ENCODE peak calls at places on chromosomes 2 and 18, in six cellular contexts. T is GM23338, D is IMR-90, U is sigmoid colon, C is cardiac muscle cell, V is fibroblast of lung. Q is an unnamed sample. For H3K4me1, the result is how much of the 10 kb centered on the place peaks cover.

GRCh38 chr2:205712983-205713531 is 30.8 kb downstream of the NRP2 start:
- DNase-seq in T (no peak), D (peak), U (no peak), C (no peak), V (no peak), Q (no peak)

GRCh38 chr2:53708988-53709387 is 58.6 kb upstream of the CHAC2 start:
- DNase-seq in T (peak), D (no peak), U (no peak), C (no peak), V (no peak), Q (no peak)

GRCh38 chr18:11502368-11502767 is 107.0 kb upstream of the SLC35G4 start:
- DNase-seq in T (no peak), D (peak), U (no peak), C (no peak), V (peak), Q (no peak)

GRCh38 chr18:61006687-61007224 is 326.5 kb upstream of the CDH20 start:
- DNase-seq in T (peak), D (no peak), U (no peak), C (no peak), V (no peak), Q (no peak)

GRCh38 chr2:33791625-33792024 is 192.5 kb upstream of the FAM98A start:
- DNase-seq in T (no peak), D (peak), U (no peak), C (no peak), V (peak), Q (no peak)

GRCh38 chr2:140947236-140947635 is 1183.6 kb downstream of the LRP1B start:
- DNase-seq in T (no peak), D (no peak), U (no peak), C (no peak), V (no peak), Q (no peak)

GRCh38 chr2:187815113-187815512 is 260.9 kb upstream of the TFPI start:
- DNase-seq in T (no peak), D (no peak), U (no peak), C (no peak), V (no peak), Q (no peak)

GRCh38 chr2:148300534-148300933 is 279.6 kb downstream of the MBD5 start:
- DNase-seq in T (no peak), D (peak), U (no peak), C (peak), V (peak), Q (no peak)

GRCh38 chr2:109046925-109047508 is 58.0 kb upstream of the EDAR start:
- DNase-seq in T (no peak), D (no peak), U (no peak), C (no peak), V (no peak), Q (no peak)

GRCh38 chr2:62329797-62330196 is 133.9 kb downstream of the B3GNT2 start:
- DNase-seq in T (no peak), D (no peak), U (no peak), C (no peak), V (no peak), Q (no peak)

GRCh38 chr2:215028231-215028630 is 110.2 kb downstream of the ABCA12 start:
- DNase-seq in T (no peak), D (peak), U (no peak), C (peak), V (peak), Q (no peak)

GRCh38 chr2:241288489-241288888 is 27.0 kb downstream of the HDLBP start:
- DNase-seq in T (no peak), D (peak), U (no peak), C (no peak), V (no peak), Q (no peak)

GRCh38 chr2:230828272-230828961 is 36.3 kb upstream of the ITM2C start:
- DNase-seq in T (peak), D (no peak), U (no peak), C (peak), V (no peak), Q (no peak)

GRCh38 chr2:111119004-111119846 is 1.5 kb upstream of the BCL2L11 start:
- DNase-seq in T (peak), D (no peak), U (peak), C (no peak), V (no peak), Q (peak)

GRCh38 chr2:23617167-23617787 is 232.3 kb downstream of the KLHL29 start:
- DNase-seq in T (no peak), D (peak), U (peak), C (peak), V (peak), Q (no peak)

GRCh38 chr18:31941010-31941809 is 1.7 kb downstream of the TRAPPC8 start:
- DNase-seq in T (no peak), D (no peak), U (no peak), C (no peak), V (no peak), Q (no peak)

GRCh38 chr2:100953406-100954043 is 48.6 kb upstream of the RPL31 start:
- DNase-seq in T (no peak), D (no peak), U (no peak), C (no peak), V (no peak), Q (no peak)

GRCh38 chr2:190551928-190552327 is 17.4 kb upstream of the NEMP2 start:
- DNase-seq in T (no peak), D (no peak), U (no peak), C (peak), V (no peak), Q (no peak)

GRCh38 chr2:12778369-12778768 is 61.6 kb downstream of the TRIB2 start:
- DNase-seq in T (peak), D (no peak), U (no peak), C (no peak), V (no peak), Q (no peak)

GRCh38 chr2:61218076-61218816 is 56.3 kb downstream of the C2orf74 start:
- DNase-seq in T (no peak), D (no peak), U (no peak), C (no peak), V (no peak), Q (no peak)

GRCh38 chr2:230952226-230952956 is 27.3 kb upstream of the GPR55 start:
- DNase-seq in T (no peak), D (no peak), U (no peak), C (no peak), V (no peak), Q (no peak)

GRCh38 chr2:31258351-31258750 is 24.4 kb downstream of the EHD3 start:
- DNase-seq in T (no peak), D (no peak), U (no peak), C (no peak), V (no peak), Q (no peak)

GRCh38 chr2:222290691-222291484 is 7.9 kb downstream of the PAX3 start:
- DNase-seq in T (peak), D (no peak), U (no peak), C (peak), V (peak), Q (peak)
- H3K4me3 ChIP-seq in T (peak), D (no peak), U (peak), C (peak), V (no peak), Q (no peak)

GRCh38 chr2:63662028-63662804 is 73.5 kb downstream of the MDH1 start:
- DNase-seq in T (no peak), D (no peak), U (no peak), C (peak), V (peak), Q (no peak)
- H3K4me1 ChIP-seq in T (under half), D (under half), U (under half), C (under half), V (under half), Q (under half)

GRCh38 chr2:37526323-37526722 is 145.1 kb downstream of the CDC42EP3 start:
- DNase-seq in T (no peak), D (peak), U (no peak), C (no peak), V (no peak), Q (no peak)
- H3K27ac ChIP-seq in T (no peak), D (no peak), U (no peak), C (no peak), V (no peak), Q (no peak)

GRCh38 chr2:239275871-239276812 is 124.7 kb downstream of the HDAC4 start:
- DNase-seq in T (no peak), D (no peak), U (peak), C (peak), V (peak), Q (no peak)
- H3K4me3 ChIP-seq in T (no peak), D (no peak), U (no peak), C (no peak), V (no peak), Q (no peak)

DNA sequence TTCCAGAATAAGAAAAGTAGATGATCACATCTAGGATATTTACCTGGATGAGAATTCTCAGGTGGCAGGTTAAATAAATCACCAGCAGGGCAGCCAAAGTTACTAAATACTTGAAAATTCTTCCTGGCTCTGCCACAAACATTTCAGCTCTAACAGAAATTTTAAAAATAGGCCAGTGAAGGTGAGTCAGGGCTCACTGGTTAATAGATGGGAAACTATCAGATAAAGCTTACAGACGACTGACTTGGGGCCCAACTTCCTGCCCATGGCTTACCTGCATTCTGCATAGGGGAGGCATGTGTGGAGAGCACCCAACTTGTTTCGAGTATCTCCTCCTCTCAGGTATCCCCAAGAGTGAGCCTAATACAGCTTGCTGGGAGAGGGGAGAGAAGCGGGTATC is 57.8 kb downstream of the SPRED2 start:
- DNase-seq in T (no peak), D (no peak), U (no peak), C (no peak), V (peak), Q (no peak)
- H3K4me1 ChIP-seq in T (under half), D (under half), U (under half), C (under half), V (under half), Q (under half)

DNA sequence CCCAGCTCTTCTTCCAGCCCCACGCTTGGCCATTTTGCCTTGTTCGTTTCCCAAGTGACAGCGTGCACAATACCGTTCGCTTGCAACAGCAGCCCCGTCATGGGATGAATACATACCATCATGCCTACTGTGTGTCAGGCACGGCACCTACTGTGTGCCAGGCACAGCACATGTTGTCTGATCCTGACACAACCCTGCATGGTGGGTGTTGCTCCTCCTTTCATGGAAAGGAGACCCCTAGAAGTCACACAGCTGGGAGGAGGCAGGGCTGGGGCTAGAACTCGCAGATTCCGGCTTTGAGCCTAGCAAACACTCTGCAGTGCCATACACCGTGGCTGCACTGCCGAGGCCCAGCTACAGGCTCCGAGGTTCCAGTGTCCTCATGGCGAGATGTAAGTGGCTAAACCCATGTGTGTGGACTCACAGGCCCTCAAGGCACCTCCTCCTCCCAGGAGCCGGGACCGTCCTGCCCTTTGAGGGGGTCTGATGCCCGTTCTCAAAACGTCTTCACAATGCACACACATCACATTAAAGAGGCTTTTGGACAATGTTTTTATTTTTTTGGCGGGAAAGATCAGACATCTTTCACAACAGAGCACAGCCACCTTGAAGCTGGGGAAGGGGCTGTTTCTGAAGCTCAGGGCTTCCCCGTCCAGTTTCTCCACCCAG is 65.1 kb downstream of the HS1BP3 start:
- DNase-seq in T (no peak), D (no peak), U (peak), C (no peak), V (no peak), Q (no peak)
- H3K27ac ChIP-seq in T (no peak), D (peak), U (peak), C (no peak), V (peak), Q (no peak)

GRCh38 chr18:57436965-57437333 is 1.8 kb downstream of the ONECUT2 start:
- DNase-seq in T (no peak), D (no peak), U (no peak), C (no peak), V (no peak), Q (no peak)
- H3K4me3 ChIP-seq in T (peak), D (no peak), U (no peak), C (no peak), V (no peak), Q (peak)